ENCODE peak calls at places on chromosomes 7 and 10, in ten cellular contexts. One of them, this sample, is unnamed. For H3K36me3, the result is how much of the 10 kb centered on the place peaks cover.

GRCh38 chr7:108015740-108016139 is 12.8 kb upstream of the LAMB1 start:
- DNase-seq in mesendoderm: no peak
- DNase-seq in effector memory CD4-positive, alpha-beta T cell: no peak
- DNase-seq in cardiac muscle cell: no peak
- DNase-seq in MM.1S: no peak
- DNase-seq in IMR-90: no peak
- DNase-seq in breast epithelium: no peak
- DNase-seq in astrocyte: no peak
- DNase-seq in neural progenitor cell: no peak
- DNase-seq in CD8-positive, alpha-beta memory T cell: no peak
- DNase-seq in this sample: no peak

GRCh38 chr10:2886662-2887061 is 180.7 kb upstream of the PFKP start:
- DNase-seq in mesendoderm: no peak
- DNase-seq in effector memory CD4-positive, alpha-beta T cell: no peak
- DNase-seq in cardiac muscle cell: no peak
- DNase-seq in MM.1S: no peak
- DNase-seq in IMR-90: no peak
- DNase-seq in breast epithelium: no peak
- DNase-seq in astrocyte: no peak
- DNase-seq in neural progenitor cell: no peak
- DNase-seq in CD8-positive, alpha-beta memory T cell: no peak
- DNase-seq in this sample: no peak

GRCh38 chr10:14548970-14549369 is 218.2 kb upstream of the FRMD4A start:
- DNase-seq in mesendoderm: no peak
- DNase-seq in effector memory CD4-positive, alpha-beta T cell: no peak
- DNase-seq in cardiac muscle cell: no peak
- DNase-seq in MM.1S: no peak
- DNase-seq in IMR-90: no peak
- DNase-seq in breast epithelium: no peak
- DNase-seq in astrocyte: no peak
- DNase-seq in neural progenitor cell: no peak
- DNase-seq in CD8-positive, alpha-beta memory T cell: no peak
- DNase-seq in this sample: no peak

GRCh38 chr10:84265378-84265777 is 20.5 kb downstream of the RGR start:
- DNase-seq in mesendoderm: no peak
- DNase-seq in effector memory CD4-positive, alpha-beta T cell: no peak
- DNase-seq in cardiac muscle cell: no peak
- DNase-seq in MM.1S: no peak
- DNase-seq in IMR-90: no peak
- DNase-seq in breast epithelium: no peak
- DNase-seq in astrocyte: no peak
- DNase-seq in neural progenitor cell: no peak
- DNase-seq in CD8-positive, alpha-beta memory T cell: no peak
- DNase-seq in this sample: no peak

GRCh38 chr10:124637091-124637700 is 107.0 kb downstream of the FAM53B start:
- DNase-seq in mesendoderm: no peak
- DNase-seq in effector memory CD4-positive, alpha-beta T cell: no peak
- DNase-seq in cardiac muscle cell: no peak
- DNase-seq in MM.1S: no peak
- DNase-seq in IMR-90: no peak
- DNase-seq in breast epithelium: no peak
- DNase-seq in astrocyte: no peak
- DNase-seq in neural progenitor cell: no peak
- DNase-seq in CD8-positive, alpha-beta memory T cell: no peak
- DNase-seq in this sample: no peak

GRCh38 chr7:81264116-81264515 is 345.3 kb upstream of the SEMA3C start:
- DNase-seq in mesendoderm: no peak
- DNase-seq in effector memory CD4-positive, alpha-beta T cell: no peak
- DNase-seq in cardiac muscle cell: no peak
- DNase-seq in MM.1S: no peak
- DNase-seq in IMR-90: no peak
- DNase-seq in breast epithelium: no peak
- DNase-seq in astrocyte: no peak
- DNase-seq in neural progenitor cell: no peak
- DNase-seq in CD8-positive, alpha-beta memory T cell: no peak
- DNase-seq in this sample: no peak

GRCh38 chr10:13526952-13527863 is 1.6 kb downstream of the BEND7 start:
- DNase-seq in mesendoderm: peak
- DNase-seq in effector memory CD4-positive, alpha-beta T cell: no peak
- DNase-seq in cardiac muscle cell: no peak
- DNase-seq in MM.1S: no peak
- DNase-seq in IMR-90: peak
- DNase-seq in breast epithelium: no peak
- DNase-seq in astrocyte: peak
- DNase-seq in neural progenitor cell: peak
- DNase-seq in CD8-positive, alpha-beta memory T cell: no peak
- DNase-seq in this sample: no peak

GRCh38 chr7:140683657-140684056 is 10.9 kb downstream of the ADCK2 start:
- DNase-seq in mesendoderm: no peak
- DNase-seq in effector memory CD4-positive, alpha-beta T cell: no peak
- DNase-seq in cardiac muscle cell: no peak
- DNase-seq in MM.1S: no peak
- DNase-seq in IMR-90: no peak
- DNase-seq in breast epithelium: no peak
- DNase-seq in astrocyte: no peak
- DNase-seq in neural progenitor cell: peak
- DNase-seq in CD8-positive, alpha-beta memory T cell: no peak
- DNase-seq in this sample: no peak

GRCh38 chr7:92177362-92177761 is 1.6 kb downstream of the LRRD1 start:
- DNase-seq in mesendoderm: no peak
- DNase-seq in effector memory CD4-positive, alpha-beta T cell: no peak
- DNase-seq in cardiac muscle cell: no peak
- DNase-seq in MM.1S: no peak
- DNase-seq in IMR-90: peak
- DNase-seq in breast epithelium: no peak
- DNase-seq in astrocyte: peak
- DNase-seq in neural progenitor cell: no peak
- DNase-seq in CD8-positive, alpha-beta memory T cell: no peak
- DNase-seq in this sample: no peak

GRCh38 chr10:127343831-127344230 is 147.4 kb upstream of the INSYN2A start:
- DNase-seq in mesendoderm: no peak
- DNase-seq in effector memory CD4-positive, alpha-beta T cell: no peak
- DNase-seq in cardiac muscle cell: no peak
- DNase-seq in MM.1S: no peak
- DNase-seq in IMR-90: no peak
- DNase-seq in breast epithelium: no peak
- DNase-seq in astrocyte: no peak
- DNase-seq in neural progenitor cell: no peak
- DNase-seq in CD8-positive, alpha-beta memory T cell: no peak
- DNase-seq in this sample: no peak

GRCh38 chr10:70418713-70419112 is 14.8 kb downstream of the EIF4EBP2 start:
- DNase-seq in mesendoderm: no peak
- DNase-seq in effector memory CD4-positive, alpha-beta T cell: no peak
- DNase-seq in cardiac muscle cell: no peak
- DNase-seq in MM.1S: no peak
- DNase-seq in IMR-90: no peak
- DNase-seq in breast epithelium: no peak
- DNase-seq in astrocyte: no peak
- DNase-seq in neural progenitor cell: no peak
- DNase-seq in CD8-positive, alpha-beta memory T cell: no peak
- DNase-seq in this sample: no peak

GRCh38 chr10:70412356-70412755 is 8.4 kb downstream of the EIF4EBP2 start:
- DNase-seq in mesendoderm: no peak
- DNase-seq in effector memory CD4-positive, alpha-beta T cell: no peak
- DNase-seq in cardiac muscle cell: no peak
- DNase-seq in MM.1S: no peak
- DNase-seq in IMR-90: no peak
- DNase-seq in breast epithelium: no peak
- DNase-seq in astrocyte: no peak
- DNase-seq in neural progenitor cell: no peak
- DNase-seq in CD8-positive, alpha-beta memory T cell: no peak
- DNase-seq in this sample: no peak

GRCh38 chr10:70417568-70417967 is 13.6 kb downstream of the EIF4EBP2 start:
- DNase-seq in mesendoderm: no peak
- DNase-seq in effector memory CD4-positive, alpha-beta T cell: no peak
- DNase-seq in cardiac muscle cell: no peak
- DNase-seq in MM.1S: no peak
- DNase-seq in IMR-90: peak
- DNase-seq in breast epithelium: no peak
- DNase-seq in astrocyte: peak
- DNase-seq in neural progenitor cell: no peak
- DNase-seq in CD8-positive, alpha-beta memory T cell: no peak
- DNase-seq in this sample: no peak

GRCh38 chr10:70418229-70418628 is 14.3 kb downstream of the EIF4EBP2 start:
- DNase-seq in mesendoderm: no peak
- DNase-seq in effector memory CD4-positive, alpha-beta T cell: no peak
- DNase-seq in cardiac muscle cell: no peak
- DNase-seq in MM.1S: no peak
- DNase-seq in IMR-90: peak
- DNase-seq in breast epithelium: no peak
- DNase-seq in astrocyte: peak
- DNase-seq in neural progenitor cell: no peak
- DNase-seq in CD8-positive, alpha-beta memory T cell: no peak
- DNase-seq in this sample: no peak
- H3K36me3 ChIP-seq in mesendoderm: under half
- H3K36me3 ChIP-seq in effector memory CD4-positive, alpha-beta T cell: under half
- H3K36me3 ChIP-seq in cardiac muscle cell: under half
- H3K36me3 ChIP-seq in MM.1S: under half
- H3K36me3 ChIP-seq in IMR-90: under half
- H3K36me3 ChIP-seq in breast epithelium: under half
- H3K36me3 ChIP-seq in astrocyte: under half
- H3K36me3 ChIP-seq in neural progenitor cell: under half
- H3K36me3 ChIP-seq in CD8-positive, alpha-beta memory T cell: under half
- H3K36me3 ChIP-seq in this sample: under half

DNA sequence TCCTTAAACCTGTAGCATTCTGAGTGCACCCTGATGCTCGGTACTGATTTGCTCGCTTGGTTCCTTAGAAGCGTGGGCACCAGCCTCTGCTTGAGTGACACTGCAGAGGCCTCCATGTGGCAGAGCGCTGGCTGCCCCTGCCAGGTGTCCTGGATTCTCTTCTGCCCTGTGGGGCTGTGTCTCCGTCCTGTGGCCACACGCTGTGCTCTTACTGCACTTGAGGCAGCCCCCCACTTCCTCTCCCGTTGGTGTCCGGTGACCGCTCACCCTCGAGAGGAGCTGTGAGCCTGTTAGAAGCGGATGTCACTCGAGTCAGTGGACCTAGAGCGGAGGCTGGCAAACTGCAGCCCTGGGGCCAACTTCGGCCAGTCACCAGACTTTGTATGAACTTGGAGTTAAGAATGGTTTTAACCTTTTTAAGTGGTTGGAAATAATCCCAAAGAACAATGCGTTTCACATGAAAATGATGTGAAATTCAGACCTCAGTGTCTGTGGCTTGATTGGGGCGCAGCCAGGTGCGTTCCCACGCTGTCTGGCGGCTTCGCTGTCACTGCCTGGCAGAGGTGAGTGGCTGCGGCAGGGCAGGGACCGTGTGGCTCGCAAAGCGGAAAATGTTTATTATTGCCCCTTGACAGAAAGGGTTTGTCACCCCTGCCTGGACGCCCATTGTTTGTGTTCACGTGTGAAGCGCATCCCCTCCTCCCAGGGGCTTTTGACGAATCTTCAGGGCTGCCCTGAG is 114.6 kb downstream of the CYTH3 start:
- DNase-seq in mesendoderm: no peak
- DNase-seq in effector memory CD4-positive, alpha-beta T cell: no peak
- DNase-seq in cardiac muscle cell: no peak
- DNase-seq in MM.1S: no peak
- DNase-seq in IMR-90: no peak
- DNase-seq in breast epithelium: no peak
- DNase-seq in astrocyte: no peak
- DNase-seq in neural progenitor cell: no peak
- DNase-seq in CD8-positive, alpha-beta memory T cell: no peak
- DNase-seq in this sample: no peak
- H3K36me3 ChIP-seq in mesendoderm: under half
- H3K36me3 ChIP-seq in effector memory CD4-positive, alpha-beta T cell: half or more
- H3K36me3 ChIP-seq in cardiac muscle cell: under half
- H3K36me3 ChIP-seq in MM.1S: under half
- H3K36me3 ChIP-seq in IMR-90: half or more
- H3K36me3 ChIP-seq in breast epithelium: under half
- H3K36me3 ChIP-seq in astrocyte: under half
- H3K36me3 ChIP-seq in neural progenitor cell: under half
- H3K36me3 ChIP-seq in CD8-positive, alpha-beta memory T cell: under half
- H3K36me3 ChIP-seq in this sample: half or more

GRCh38 chr7:24827027-24827426 is 69.8 kb upstream of the GSDME start:
- DNase-seq in mesendoderm: no peak
- DNase-seq in effector memory CD4-positive, alpha-beta T cell: no peak
- DNase-seq in cardiac muscle cell: no peak
- DNase-seq in MM.1S: no peak
- DNase-seq in IMR-90: no peak
- DNase-seq in breast epithelium: no peak
- DNase-seq in astrocyte: no peak
- DNase-seq in neural progenitor cell: no peak
- DNase-seq in CD8-positive, alpha-beta memory T cell: no peak
- DNase-seq in this sample: no peak

GRCh38 chr7:24825931-24826661 is 68.8 kb upstream of the GSDME start:
- DNase-seq in mesendoderm: peak
- DNase-seq in effector memory CD4-positive, alpha-beta T cell: no peak
- DNase-seq in cardiac muscle cell: no peak
- DNase-seq in MM.1S: no peak
- DNase-seq in IMR-90: peak
- DNase-seq in breast epithelium: no peak
- DNase-seq in astrocyte: peak
- DNase-seq in neural progenitor cell: no peak
- DNase-seq in CD8-positive, alpha-beta memory T cell: no peak
- DNase-seq in this sample: no peak

GRCh38 chr7:24827589-24827988 is 70.3 kb upstream of the GSDME start:
- DNase-seq in mesendoderm: no peak
- DNase-seq in effector memory CD4-positive, alpha-beta T cell: no peak
- DNase-seq in cardiac muscle cell: no peak
- DNase-seq in MM.1S: no peak
- DNase-seq in IMR-90: peak
- DNase-seq in breast epithelium: no peak
- DNase-seq in astrocyte: peak
- DNase-seq in neural progenitor cell: no peak
- DNase-seq in CD8-positive, alpha-beta memory T cell: no peak
- DNase-seq in this sample: no peak

GRCh38 chr7:24825315-24825917 is 68.2 kb upstream of the GSDME start:
- DNase-seq in mesendoderm: no peak
- DNase-seq in effector memory CD4-positive, alpha-beta T cell: no peak
- DNase-seq in cardiac muscle cell: no peak
- DNase-seq in MM.1S: no peak
- DNase-seq in IMR-90: no peak
- DNase-seq in breast epithelium: no peak
- DNase-seq in astrocyte: no peak
- DNase-seq in neural progenitor cell: no peak
- DNase-seq in CD8-positive, alpha-beta memory T cell: no peak
- DNase-seq in this sample: no peak

DNA sequence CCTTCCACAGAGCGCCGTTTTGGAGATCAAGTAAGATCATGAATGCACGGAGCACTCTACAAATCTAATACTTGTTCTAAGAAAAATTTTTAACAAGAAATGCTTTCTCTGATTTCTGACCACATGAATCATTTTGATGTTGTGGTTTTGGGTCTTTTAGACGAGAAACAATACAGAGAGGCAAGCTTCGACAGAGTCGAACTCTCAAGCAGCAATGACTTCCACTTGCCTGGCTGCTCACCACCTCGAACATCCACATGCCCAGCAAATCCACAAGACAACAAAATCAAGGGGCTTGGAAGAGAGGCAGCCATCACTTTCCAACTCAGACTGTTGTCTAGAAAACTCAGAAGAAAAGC is 69.4 kb upstream of the GSDME start:
- DNase-seq in mesendoderm: no peak
- DNase-seq in effector memory CD4-positive, alpha-beta T cell: no peak
- DNase-seq in cardiac muscle cell: no peak
- DNase-seq in MM.1S: no peak
- DNase-seq in IMR-90: no peak
- DNase-seq in breast epithelium: no peak
- DNase-seq in astrocyte: peak
- DNase-seq in neural progenitor cell: no peak
- DNase-seq in CD8-positive, alpha-beta memory T cell: no peak
- DNase-seq in this sample: peak
- H3K36me3 ChIP-seq in mesendoderm: under half
- H3K36me3 ChIP-seq in effector memory CD4-positive, alpha-beta T cell: under half
- H3K36me3 ChIP-seq in cardiac muscle cell: under half
- H3K36me3 ChIP-seq in MM.1S: under half
- H3K36me3 ChIP-seq in IMR-90: under half
- H3K36me3 ChIP-seq in breast epithelium: under half
- H3K36me3 ChIP-seq in astrocyte: under half
- H3K36me3 ChIP-seq in neural progenitor cell: under half
- H3K36me3 ChIP-seq in CD8-positive, alpha-beta memory T cell: under half
- H3K36me3 ChIP-seq in this sample: under half

GRCh38 chr7:26197153-26198115 is 3.1 kb downstream of the HNRNPA2B1 start:
- DNase-seq in mesendoderm: no peak
- DNase-seq in effector memory CD4-positive, alpha-beta T cell: no peak
- DNase-seq in cardiac muscle cell: no peak
- DNase-seq in MM.1S: no peak
- DNase-seq in IMR-90: no peak
- DNase-seq in breast epithelium: no peak
- DNase-seq in astrocyte: no peak
- DNase-seq in neural progenitor cell: no peak
- DNase-seq in CD8-positive, alpha-beta memory T cell: no peak
- DNase-seq in this sample: no peak
- H3K36me3 ChIP-seq in mesendoderm: under half
- H3K36me3 ChIP-seq in effector memory CD4-positive, alpha-beta T cell: half or more
- H3K36me3 ChIP-seq in cardiac muscle cell: under half
- H3K36me3 ChIP-seq in MM.1S: under half
- H3K36me3 ChIP-seq in IMR-90: under half
- H3K36me3 ChIP-seq in breast epithelium: under half
- H3K36me3 ChIP-seq in astrocyte: under half
- H3K36me3 ChIP-seq in neural progenitor cell: half or more
- H3K36me3 ChIP-seq in CD8-positive, alpha-beta memory T cell: half or more
- H3K36me3 ChIP-seq in this sample: half or more

This sample was measured in CD4-positive, CD25-positive, alpha-beta regulatory T cell.